ENCODE peak calls at places on chromosomes 4 and X, in six cellular contexts. U, N, Q, G, H and C are unnamed samples.

GRCh38 chr4:75087416-75087815 is 154.5 kb downstream of the PARM1 start:
- DNase-seq in G (no peak), U (no peak), N (no peak), H (no peak), Q (no peak), C (no peak)

GRCh38 chr4:8205749-8206611 is 6.9 kb downstream of the SH3TC1 start:
- DNase-seq in H (no peak), Q (no peak), N (no peak), G (no peak), U (no peak), C (no peak)

GRCh38 chr4:150126880-150127236 is 48.6 kb downstream of the DCLK2 start:
- DNase-seq in N (no peak), U (no peak), G (no peak), Q (no peak), H (no peak), C (no peak)

GRCh38 chr4:150515135-150515534 is 66.8 kb upstream of the MAB21L2 start:
- DNase-seq in U (no peak), Q (no peak), H (no peak), G (no peak), N (no peak), C (no peak)

GRCh38 chrX:81257817-81258216 is 55.9 kb downstream of the SH3BGRL start:
- DNase-seq in Q (no peak), N (no peak), U (no peak), G (no peak), H (no peak), C (no peak)

GRCh38 chr4:3868146-3868840 is 102.1 kb downstream of the ADRA2C start:
- DNase-seq in G (no peak), Q (no peak), U (no peak), H (peak), N (peak), C (no peak)

GRCh38 chr4:8559524-8560264 is 20.5 kb upstream of the GPR78 start:
- DNase-seq in H (no peak), U (no peak), N (no peak), Q (no peak), G (no peak), C (no peak)

GRCh38 chr4:2284934-2285664 is 23.2 kb upstream of the MXD4 start:
- DNase-seq in Q (no peak), H (no peak), N (peak), U (no peak), G (peak), C (peak)

GRCh38 chrX:41707218-41707617 is 16.8 kb upstream of the GPR82 start:
- DNase-seq in Q (no peak), N (no peak), U (no peak), H (no peak), G (no peak), C (no peak)

GRCh38 chr4:72094054-72094780 is 62.4 kb downstream of the NPFFR2 start:
- DNase-seq in G (peak), U (no peak), Q (no peak), H (no peak), N (peak), C (no peak)

GRCh38 chrX:109840585-109840984 is 107.5 kb upstream of the ACSL4 start:
- DNase-seq in N (no peak), Q (no peak), H (no peak), G (peak), U (peak), C (no peak)

GRCh38 chrX:71178908-71179307 is 34.3 kb downstream of the NLGN3 start:
- DNase-seq in N (peak), G (peak), H (no peak), U (peak), Q (peak), C (peak)

GRCh38 chr4:4271912-4272311 is 18.0 kb downstream of the LYAR start:
- DNase-seq in Q (no peak), U (no peak), H (no peak), N (no peak), G (no peak), C (no peak)

GRCh38 chrX:71668248-71668595 is 876 bp downstream of the LOC101059915 start:
- DNase-seq in Q (no peak), U (no peak), H (no peak), N (no peak), G (no peak), C (no peak)

GRCh38 chrX:100265179-100265578 is 144.9 kb downstream of the PCDH19 start:
- DNase-seq in U (no peak), H (no peak), N (no peak), G (no peak), Q (no peak), C (no peak)

GRCh38 chrX:11351375-11352295 is 58.4 kb downstream of the AMELX start:
- DNase-seq in N (peak), H (peak), Q (no peak), U (no peak), G (peak), C (no peak)

GRCh38 chr4:4430492-4431195 is 43.7 kb downstream of the NSG1 start:
- DNase-seq in G (no peak), Q (no peak), U (no peak), H (no peak), N (peak), C (no peak)

DNA sequence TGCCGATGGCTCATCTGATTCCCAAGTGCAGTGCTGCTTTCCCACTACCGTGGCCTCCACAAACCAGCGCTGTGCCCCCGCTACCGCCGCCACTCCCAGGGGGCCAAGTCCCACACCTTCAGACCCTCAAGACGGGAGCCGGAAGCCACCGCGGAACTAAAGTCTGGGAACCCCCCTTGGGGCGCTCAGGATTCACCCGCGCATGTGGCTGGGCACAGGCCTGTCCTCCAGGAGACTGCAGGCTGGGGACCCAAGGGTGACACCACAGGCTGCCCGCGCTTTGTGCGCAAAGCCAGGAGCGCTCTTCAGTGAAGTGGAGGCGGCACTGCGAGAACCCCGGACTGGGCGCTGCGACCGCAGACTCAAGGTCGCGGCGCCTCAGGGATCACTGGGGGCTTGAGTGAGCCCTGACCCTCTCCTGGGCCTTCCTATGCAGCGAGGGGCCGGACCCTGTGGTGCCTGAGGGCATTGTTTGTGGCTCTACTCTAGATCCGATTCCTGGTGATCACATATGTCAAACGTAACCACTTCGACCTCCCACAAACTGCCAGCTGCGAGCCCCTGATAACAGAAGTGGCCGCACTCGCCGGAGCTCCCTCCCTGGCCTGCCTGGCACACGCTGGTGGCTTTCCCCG is 20.4 kb upstream of the TBC1D14 start:
- DNase-seq in G (no peak), U (no peak), H (no peak), Q (no peak), N (peak), C (no peak)
- H3K4me3 ChIP-seq in G (no peak), U (no peak), H (no peak), Q (no peak), N (no peak), C (no peak)

GRCh38 chr4:185644408-185644807 is 109.1 kb upstream of the PDLIM3 start:
- DNase-seq in U (no peak), Q (no peak), G (no peak), H (no peak), N (no peak), C (no peak)

GRCh38 chr4:185638548-185639301 is 103.4 kb upstream of the PDLIM3 start:
- DNase-seq in N (no peak), Q (no peak), H (no peak), U (no peak), G (no peak), C (peak)

GRCh38 chr4:185638093-185638492 is 102.8 kb upstream of the PDLIM3 start:
- DNase-seq in U (no peak), N (no peak), H (no peak), G (no peak), Q (no peak), C (no peak)

GRCh38 chr4:185642907-185643306 is 107.6 kb upstream of the PDLIM3 start:
- DNase-seq in G (no peak), U (no peak), H (no peak), Q (no peak), N (no peak), C (no peak)

GRCh38 chr4:185640809-185641675 is 105.7 kb upstream of the PDLIM3 start:
- DNase-seq in H (no peak), N (no peak), G (no peak), U (no peak), Q (no peak), C (no peak)
- H3K27ac ChIP-seq in H (peak), N (no peak), G (peak), U (no peak), Q (no peak), C (no peak)

DNA sequence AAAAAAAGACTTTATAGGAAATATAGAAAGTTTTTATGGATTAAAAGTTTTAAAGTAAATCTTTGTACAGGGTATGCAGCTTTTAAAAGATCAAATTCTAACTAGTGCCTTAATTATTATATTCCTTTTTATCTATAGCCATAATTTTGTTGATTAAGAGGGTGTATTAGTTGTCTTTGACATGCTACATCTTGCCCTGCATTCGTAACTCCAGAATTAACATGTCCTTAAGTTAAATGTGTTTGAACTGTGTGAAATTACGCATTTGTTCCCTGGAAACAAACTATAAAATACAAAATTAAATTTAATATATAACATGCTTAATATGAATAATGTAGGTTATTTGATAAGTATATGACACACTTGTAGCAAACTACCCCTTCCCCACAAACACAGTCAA is 66.3 kb downstream of the PTPN13 start:
- DNase-seq in H (no peak), U (no peak), G (no peak), N (no peak), Q (no peak), C (no peak)
- TF ChIP-seq CTCF in H (no peak), U (no peak), G (no peak), N (no peak), Q (no peak), C (no peak)

GRCh38 chr4:40212674-40213504 is 16.1 kb downstream of the RHOH start:
- DNase-seq in N (no peak), Q (no peak), U (no peak), H (no peak), G (no peak), C (no peak)

GRCh38 chr4:40216622-40217366 is 20.0 kb downstream of the RHOH start:
- DNase-seq in H (no peak), G (no peak), N (no peak), U (no peak), Q (no peak), C (no peak)

GRCh38 chr4:40211224-40212185 is 14.7 kb downstream of the RHOH start:
- DNase-seq in G (no peak), H (no peak), U (no peak), Q (no peak), N (no peak), C (no peak)

GRCh38 chr4:40214661-40215418 is 18.0 kb downstream of the RHOH start:
- DNase-seq in Q (no peak), H (no peak), U (no peak), N (no peak), G (no peak), C (no peak)

DNA sequence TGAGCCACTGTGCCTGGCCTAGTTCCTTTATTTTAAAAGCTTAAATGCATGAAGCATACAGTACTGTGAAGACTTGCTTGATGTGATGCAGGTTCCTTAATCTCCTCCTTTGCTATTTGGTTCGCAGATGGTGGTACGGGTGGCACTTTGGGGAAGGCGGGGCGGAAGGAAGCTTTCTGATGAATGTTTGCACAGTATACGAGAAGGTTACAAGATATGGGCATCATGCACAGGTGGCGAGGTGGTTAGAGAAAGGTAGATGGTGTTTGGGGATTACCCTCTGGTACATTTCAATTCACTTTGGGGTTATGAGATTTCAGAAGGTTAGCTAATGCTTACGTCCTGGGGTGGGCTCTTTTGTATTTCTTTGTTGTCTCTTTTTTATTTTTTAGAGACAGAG is 17.2 kb downstream of the RHOH start:
- DNase-seq in N (no peak), H (no peak), U (no peak), Q (no peak), G (no peak), C (no peak)
- H3K4me3 ChIP-seq in N (no peak), H (no peak), U (no peak), Q (no peak), G (no peak), C (no peak)

GRCh38 chr4:153114771-153115321 is 89.4 kb upstream of the TRIM2 start:
- DNase-seq in N (no peak), U (peak), Q (no peak), G (no peak), H (no peak), C (no peak)

GRCh38 chr4:153115322-153116100 is 88.7 kb upstream of the TRIM2 start:
- DNase-seq in Q (no peak), U (peak), G (peak), N (peak), H (no peak), C (no peak)

GRCh38 chr4:153117554-153117953 is 86.7 kb upstream of the TRIM2 start:
- DNase-seq in G (no peak), Q (no peak), H (no peak), U (peak), N (no peak), C (no peak)

GRCh38 chr4:153116801-153117200 is 87.4 kb upstream of the TRIM2 start:
- DNase-seq in N (no peak), H (no peak), U (no peak), G (no peak), Q (no peak), C (no peak)

DNA sequence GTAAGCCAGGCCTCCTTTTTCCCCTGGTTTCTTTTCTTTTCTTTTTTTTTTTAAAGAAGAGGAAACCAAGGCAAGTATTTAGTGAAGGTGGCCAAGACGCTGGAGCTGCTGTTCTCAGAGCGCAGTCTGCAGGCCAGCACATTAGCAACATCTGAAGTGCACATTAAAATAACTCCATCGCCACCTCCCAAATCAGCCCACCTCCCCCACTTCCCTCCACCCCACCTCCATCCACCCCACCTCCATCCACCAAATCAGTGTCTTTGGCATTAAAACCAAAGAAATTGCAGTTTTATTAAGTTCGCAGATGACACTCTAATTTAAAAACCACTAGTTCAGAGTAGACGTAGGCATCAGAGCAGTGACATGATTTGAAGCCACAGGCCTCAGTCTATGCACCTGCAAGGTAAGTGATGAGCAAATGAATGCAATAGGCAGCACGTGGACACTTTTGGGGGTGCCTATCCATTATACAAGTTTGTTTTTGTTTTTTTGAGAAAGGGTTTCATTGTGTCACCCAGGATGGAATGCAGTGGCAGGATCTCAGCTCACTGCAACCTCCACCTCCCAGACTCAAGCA is 88.1 kb upstream of the TRIM2 start:
- DNase-seq in U (peak), G (no peak), H (no peak), Q (no peak), N (no peak), C (no peak)
- H3K27ac ChIP-seq in U (no peak), G (peak), H (no peak), Q (no peak), N (peak), C (peak)

GRCh38 chr4:15964159-15964558 is 1.2 kb upstream of the FGFBP2 start:
- DNase-seq in Q (no peak), N (no peak), U (no peak), G (no peak), H (no peak), C (no peak)
- TF ChIP-seq CTCF in Q (no peak), N (no peak), U (no peak), G (no peak), H (no peak), C (no peak)

GRCh38 chr4:38751341-38752043 is 31.3 kb downstream of the TLR10 start:
- DNase-seq in U (no peak), H (no peak), N (no peak), Q (no peak), G (no peak), C (no peak)

GRCh38 chr4:38757945-38758344 is 24.8 kb downstream of the TLR10 start:
- DNase-seq in Q (no peak), N (peak), U (no peak), G (no peak), H (no peak), C (no peak)

GRCh38 chr4:38747629-38748028 is 35.2 kb downstream of the TLR10 start:
- DNase-seq in H (no peak), Q (no peak), U (no peak), N (no peak), G (no peak), C (no peak)

GRCh38 chr4:38752393-38752961 is 30.3 kb downstream of the TLR10 start:
- DNase-seq in U (no peak), H (no peak), Q (no peak), G (no peak), N (no peak), C (no peak)

DNA sequence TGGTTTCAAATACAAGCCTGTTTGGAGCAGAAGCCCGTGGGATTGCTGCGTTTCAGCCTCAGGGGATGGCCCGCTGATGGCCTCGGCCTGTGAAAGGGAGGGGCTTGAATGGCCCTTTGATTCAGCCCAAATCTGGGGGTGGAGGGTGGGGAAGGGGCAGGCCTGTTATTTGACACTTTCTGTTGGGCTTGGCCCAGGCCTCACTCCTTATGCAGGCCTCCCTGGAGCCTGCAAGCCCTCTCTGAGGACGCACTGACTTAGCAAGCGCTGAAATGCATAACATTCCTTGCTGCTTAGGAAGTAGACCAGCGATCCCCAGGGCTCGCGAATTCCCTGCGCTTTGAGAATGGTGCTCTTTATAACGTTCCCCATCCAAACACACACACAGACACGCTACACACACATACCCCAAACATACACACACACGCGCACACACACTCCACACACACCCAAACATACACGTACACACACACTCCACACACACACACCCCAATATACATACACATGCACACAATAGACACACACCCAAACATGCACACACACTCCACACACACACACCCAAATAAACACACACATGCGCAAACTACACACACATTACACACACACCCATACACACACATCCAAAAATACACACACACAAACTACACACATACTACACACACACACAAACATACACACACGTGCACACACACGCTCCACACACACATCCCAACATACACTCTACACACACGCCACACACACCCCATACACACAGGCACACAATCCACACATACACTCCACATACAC is 29.6 kb downstream of the TLR10 start:
- DNase-seq in Q (no peak), H (peak), G (peak), N (peak), U (peak), C (peak)
- H3K4me3 ChIP-seq in Q (no peak), H (peak), G (peak), N (no peak), U (no peak), C (no peak)

DNA sequence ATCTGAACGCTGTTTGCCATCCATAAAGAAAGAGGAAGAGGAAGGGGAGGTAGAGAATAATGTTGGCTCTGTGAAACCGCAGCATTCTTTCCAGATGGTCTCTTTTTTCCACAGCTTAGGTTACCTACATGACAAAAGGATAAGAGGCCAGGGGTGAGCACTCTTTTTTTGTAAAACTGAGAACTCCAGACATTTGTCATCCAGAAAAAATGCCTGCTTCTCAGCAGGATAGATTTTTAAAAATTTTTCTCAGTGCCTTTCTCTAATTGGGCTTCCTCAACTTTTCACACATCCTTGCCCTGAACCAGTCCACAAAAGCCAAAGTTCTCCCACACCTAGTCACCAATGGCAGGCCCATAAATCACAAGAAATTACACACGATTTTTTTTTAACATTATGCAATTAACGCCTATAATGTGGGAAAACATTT is 158.1 kb upstream of the TENM3 start:
- DNase-seq in G (no peak), Q (no peak), N (no peak), H (no peak), U (no peak), C (no peak)
- H3K27ac ChIP-seq in G (no peak), Q (no peak), N (no peak), H (no peak), U (no peak), C (no peak)